ENCODE peak calls at places on chromosomes 6 and 20, in five cellular contexts. L, R, D, T and H are unnamed samples.

GRCh38 chr20:2865630-2866029 is 7.7 kb upstream of the PTPRA start:
- DNase-seq in L (no peak), R (no peak), D (no peak), T (no peak), H (no peak)

GRCh38 chr6:121881974-121882667 is 446.7 kb downstream of the GJA1 start:
- DNase-seq in L (peak), R (no peak), D (peak), T (no peak), H (peak)

GRCh38 chr6:93423542-93423941 is 4.2 kb upstream of the EPHA7 start:
- DNase-seq in L (peak), R (no peak), D (no peak), T (no peak), H (peak)

GRCh38 chr20:2162823-2163166 is 61.2 kb downstream of the STK35 start:
- DNase-seq in L (no peak), R (no peak), D (no peak), T (no peak), H (no peak)

GRCh38 chr20:61429458-61430227 is 177.6 kb downstream of the CDH4 start:
- DNase-seq in L (no peak), R (no peak), D (no peak), T (no peak), H (no peak)

GRCh38 chr6:19818805-19819204 is 18.4 kb upstream of the ID4 start:
- DNase-seq in L (no peak), R (no peak), D (no peak), T (no peak), H (no peak)

GRCh38 chr20:50904067-50904570 is 27.1 kb downstream of the ADNP start:
- DNase-seq in L (no peak), R (no peak), D (no peak), T (no peak), H (no peak)

GRCh38 chr6:125314019-125314581 is 12.3 kb upstream of the HDDC2 start:
- DNase-seq in L (peak), R (no peak), D (peak), T (peak), H (peak)

GRCh38 chr20:32626859-32627636 is 41.9 kb upstream of the NOL4L start:
- DNase-seq in L (no peak), R (no peak), D (no peak), T (no peak), H (no peak)